ENCODE peak calls at places on chromosomes 3 and 15, in ten cellular contexts. I is nucleus accumbens; B is hypothalamus; V is NCI-H460; C is activated T-cell treated with anti-CD3 and anti-CD28 coated beads, Interleukin-2, amount 50 U/mL, for 72 hours; E is head of caudate nucleus; N is iris pigment epithelial cell; Z is AG09319; U is dorsolateral prefrontal cortex; S is fibroblast of lung. P is an unnamed sample.
A peak's percentile ranks its signal among the peaks of the same experiment; 100 is the strongest.

GRCh38 chr15:97708252-97708651 is 252.3 kb upstream of the ARRDC4 start:
- DNase-seq in I (no peak), B (no peak), V (no peak), C (no peak), E (no peak), N (no peak), Z (no peak), U (no peak), S (no peak), P (no peak)

GRCh38 chr15:82778755-82779154 is 27.1 kb downstream of the FSD2 start:
- DNase-seq in I (no peak), B (no peak), V (no peak), C (no peak), E (no peak), N (no peak), Z (no peak), U (no peak), S (no peak), P (no peak)

GRCh38 chr3:25916286-25916685 is 126.4 kb downstream of the OXSM start:
- DNase-seq in I (no peak), B (no peak), V (no peak), C (no peak), E (no peak), N (no peak), Z (no peak), U (no peak), S (no peak), P (no peak)

GRCh38 chr3:31758342-31758741 is 222.7 kb downstream of the OSBPL10 start:
- DNase-seq in I (no peak), B (no peak), V (no peak), C (no peak), E (no peak), N (no peak), Z (no peak), U (no peak), S (no peak), P (no peak)

GRCh38 chr3:151456065-151456464 is 4.8 kb downstream of the IGSF10 start:
- DNase-seq in I (no peak), B (no peak), V (no peak), C (no peak), E (no peak), N (no peak), Z (no peak), U (no peak), S (no peak), P (no peak)

GRCh38 chr3:69579527-69580165 is 159.6 kb upstream of the MITF start:
- DNase-seq in I (no peak), B (no peak), V (no peak), C (no peak), E (no peak), N (no peak), Z (no peak), U (no peak), S (peak; percentile 72), P (no peak)

GRCh38 chr3:139676634-139677197 is 1.1 kb downstream of the NMNAT3 start:
- DNase-seq in I (no peak), B (no peak), V (no peak), C (no peak), E (no peak), N (no peak), Z (no peak), U (no peak), S (no peak), P (no peak)

GRCh38 chr15:22973286-22973685 is 6.9 kb downstream of the CYFIP1 start:
- DNase-seq in I (no peak), B (no peak), V (no peak), C (no peak), E (no peak), N (no peak), Z (no peak), U (no peak), S (no peak), P (no peak)

GRCh38 chr3:39592306-39592705 is 124.8 kb downstream of the MOBP start:
- DNase-seq in I (no peak), B (no peak), V (no peak), C (no peak), E (no peak), N (no peak), Z (no peak), U (no peak), S (no peak), P (no peak)

GRCh38 chr3:108485146-108485545 is 25.2 kb downstream of the MYH15 start:
- DNase-seq in I (no peak), B (no peak), V (no peak), C (no peak), E (no peak), N (no peak), Z (no peak), U (peak; percentile 79), S (no peak), P (no peak)

GRCh38 chr3:98986073-98986472 is 84.6 kb upstream of the DCBLD2 start:
- DNase-seq in I (no peak), B (no peak), V (no peak), C (no peak), E (no peak), N (peak; percentile 98), Z (peak; percentile 65), U (no peak), S (peak; percentile 93), P (no peak)

GRCh38 chr3:46456118-46456517 is 8.6 kb downstream of the LTF start:
- DNase-seq in I (no peak), B (no peak), V (no peak), C (no peak), E (no peak), N (no peak), Z (no peak), U (no peak), S (no peak), P (no peak)

GRCh38 chr15:33506781-33507180 is 196.0 kb downstream of the RYR3 start:
- DNase-seq in I (no peak), B (no peak), V (no peak), C (no peak), E (no peak), N (no peak), Z (no peak), U (no peak), S (no peak), P (no peak)

GRCh38 chr15:83714888-83715287 is 61.0 kb downstream of the ADAMTSL3 start:
- DNase-seq in I (no peak), B (no peak), V (no peak), C (no peak), E (no peak), N (no peak), Z (no peak), U (no peak), S (no peak), P (no peak)

GRCh38 chr3:170331143-170331542 is 26.4 kb upstream of the SKIL start:
- DNase-seq in I (no peak), B (no peak), V (no peak), C (no peak), E (no peak), N (no peak), Z (no peak), U (no peak), S (no peak), P (no peak)

GRCh38 chr3:183825380-183826161 is at the start of gene MAP6D1:
- DNase-seq in I (peak; percentile 78), B (peak; percentile 69), V (peak; percentile 13), C (peak; percentile 55), E (peak; percentile 58), N (peak; percentile 39), Z (peak; percentile 10), U (peak; percentile 72), S (peak; percentile 49), P (no peak)

GRCh38 chr15:26148461-26148860 is 285.3 kb upstream of the ATP10A start:
- DNase-seq in I (no peak), B (no peak), V (no peak), C (no peak), E (peak; percentile 38), N (no peak), Z (no peak), U (no peak), S (no peak), P (no peak)

GRCh38 chr15:38707802-38708671 is 143.4 kb upstream of the RASGRP1 start:
- DNase-seq in I (no peak), B (no peak), V (peak; percentile 48), C (peak; percentile 28), E (no peak), N (peak; percentile 70), Z (peak; percentile 41), U (no peak), S (peak; percentile 77), P (no peak)

GRCh38 chr3:158100681-158101080 is 5.5 kb downstream of the SHOX2 start:
- DNase-seq in I (no peak), B (no peak), V (no peak), C (no peak), E (no peak), N (no peak), Z (no peak), U (no peak), S (no peak), P (no peak)

GRCh38 chr3:129592362-129593150 is 13.9 kb downstream of the PLXND1 start:
- DNase-seq in I (no peak), B (no peak), V (no peak), C (no peak), E (no peak), N (no peak), Z (no peak), U (no peak), S (peak; percentile 50), P (no peak)

GRCh38 chr3:47974974-47975470 is 41.2 kb downstream of the MAP4 start:
- DNase-seq in I (no peak), B (no peak), V (no peak), C (no peak), E (no peak), N (no peak), Z (no peak), U (no peak), S (no peak), P (no peak)

GRCh38 chr3:74027121-74027520 is 402.4 kb upstream of the PDZRN3 start:
- DNase-seq in I (no peak), B (no peak), V (no peak), C (no peak), E (no peak), N (no peak), Z (no peak), U (no peak), S (no peak), P (no peak)

GRCh38 chr15:29945943-29946591 is 123.8 kb upstream of the TJP1 start:
- DNase-seq in I (no peak), B (no peak), V (no peak), C (no peak), E (no peak), N (peak; percentile 69), Z (no peak), U (no peak), S (peak; percentile 47), P (no peak)

GRCh38 chr15:65954289-65954741 is 85.0 kb downstream of the RAB11A start:
- DNase-seq in I (no peak), B (no peak), V (no peak), C (no peak), E (no peak), N (peak; percentile 6), Z (no peak), U (no peak), S (no peak), P (no peak)

GRCh38 chr3:46711305-46711704 is 6.4 kb downstream of the PRSS50 start:
- DNase-seq in I (no peak), B (no peak), V (no peak), C (no peak), E (no peak), N (no peak), Z (no peak), U (no peak), S (no peak), P (no peak)